ENCODE peak calls at places on chromosome 11, in five cellular contexts. K is neural progenitor cell; L is CD8-positive, alpha-beta memory T cell; Q is adrenal gland; N is pancreas. B is an unnamed sample.

GRCh38 chr11:71342951-71343827 is 90.8 kb upstream of the SHANK2 start:
- DNase-seq in K (peak; percentile 72), L (no peak), Q (peak; percentile 90), N (peak; percentile 75), B (peak; percentile 64)

GRCh38 chr11:47775240-47775869 is 8.2 kb upstream of the FNBP4 start:
- DNase-seq in K (no peak), L (no peak), Q (no peak), N (no peak), B (no peak)

GRCh38 chr11:112292785-112293407 is 32.2 kb upstream of the PLET1 start:
- DNase-seq in K (no peak), L (no peak), Q (peak; percentile 69), N (no peak), B (no peak)

GRCh38 chr11:34160049-34160721 is 54.8 kb downstream of the NAT10 start:
- DNase-seq in K (no peak), L (no peak), Q (no peak), N (no peak), B (no peak)

GRCh38 chr11:103944251-103944944 is 92.0 kb upstream of the DDI1 start:
- DNase-seq in K (no peak), L (no peak), Q (no peak), N (no peak), B (no peak)

GRCh38 chr11:31919175-31919574 is 108.1 kb upstream of the PAX6 start:
- DNase-seq in K (no peak), L (no peak), Q (no peak), N (no peak), B (no peak)

GRCh38 chr11:61275191-61275590 is 19.9 kb downstream of the VWCE start:
- DNase-seq in K (no peak), L (no peak), Q (no peak), N (no peak), B (no peak)

GRCh38 chr11:9170450-9170849 is 79.1 kb upstream of the SCUBE2 start:
- DNase-seq in K (no peak), L (no peak), Q (peak; percentile 41), N (no peak), B (no peak)

GRCh38 chr11:6991227-6991626 is 28.9 kb downstream of the ZNF214 start:
- DNase-seq in K (peak; percentile 5), L (no peak), Q (no peak), N (no peak), B (no peak)

GRCh38 chr11:27209562-27210005 is 153.4 kb downstream of the CCDC34 start:
- DNase-seq in K (no peak), L (no peak), Q (peak; percentile 47), N (no peak), B (no peak)

GRCh38 chr11:128471138-128471661 is 116.2 kb downstream of the ETS1 start:
- DNase-seq in K (no peak), L (no peak), Q (no peak), N (no peak), B (no peak)

GRCh38 chr11:126132319-126132718 is 69.7 kb upstream of the CDON start:
- DNase-seq in K (no peak), L (no peak), Q (no peak), N (no peak), B (no peak)

GRCh38 chr11:44424841-44425240 is 114.9 kb upstream of the ALX4 start:
- DNase-seq in K (no peak), L (no peak), Q (no peak), N (no peak), B (no peak)

GRCh38 chr11:12170501-12170900 is 60.1 kb downstream of the MICAL2 start:
- DNase-seq in K (no peak), L (no peak), Q (no peak), N (no peak), B (no peak)

GRCh38 chr11:86592047-86592564 is 80.3 kb downstream of the ME3 start:
- DNase-seq in K (no peak), L (no peak), Q (no peak), N (no peak), B (no peak)

GRCh38 chr11:35303596-35304392 is 115.6 kb downstream of the SLC1A2 start:
- DNase-seq in K (no peak), L (no peak), Q (peak; percentile 57), N (no peak), B (no peak)

GRCh38 chr11:122804796-122805195 is 33.5 kb upstream of the CRTAM start:
- DNase-seq in K (no peak), L (no peak), Q (no peak), N (no peak), B (no peak)

GRCh38 chr11:35943294-35943693 is 568 bp upstream of the LDLRAD3 start:
- DNase-seq in K (no peak), L (no peak), Q (peak; percentile 31), N (no peak), B (no peak)

GRCh38 chr11:69611548-69612526 is 29.1 kb upstream of the CCND1 start:
- DNase-seq in K (no peak), L (no peak), Q (no peak), N (no peak), B (no peak)

GRCh38 chr11:129117595-129118350 is 74.4 kb downstream of the ARHGAP32 start:
- DNase-seq in K (peak; percentile 72), L (no peak), Q (peak; percentile 62), N (no peak), B (peak; percentile 16)

GRCh38 chr11:64745219-64745522 is 1.2 kb upstream of the RASGRP2 start:
- DNase-seq in K (no peak), L (peak; percentile 70), Q (peak; percentile 62), N (peak; percentile 71), B (no peak)

GRCh38 chr11:33063326-33063775 is 24.0 kb downstream of the TCP11L1 start:
- DNase-seq in K (no peak), L (no peak), Q (no peak), N (no peak), B (no peak)

GRCh38 chr11:14149683-14150082 is 187.2 kb downstream of the SPON1 start:
- DNase-seq in K (no peak), L (no peak), Q (no peak), N (no peak), B (no peak)

GRCh38 chr11:65589444-65590239 is 6.0 kb downstream of the KCNK7 start:
- DNase-seq in K (no peak), L (no peak), Q (no peak), N (no peak), B (no peak)

GRCh38 chr11:132587716-132588115 is 944.6 kb downstream of the OPCML start:
- DNase-seq in K (no peak), L (no peak), Q (no peak), N (no peak), B (no peak)

DNA sequence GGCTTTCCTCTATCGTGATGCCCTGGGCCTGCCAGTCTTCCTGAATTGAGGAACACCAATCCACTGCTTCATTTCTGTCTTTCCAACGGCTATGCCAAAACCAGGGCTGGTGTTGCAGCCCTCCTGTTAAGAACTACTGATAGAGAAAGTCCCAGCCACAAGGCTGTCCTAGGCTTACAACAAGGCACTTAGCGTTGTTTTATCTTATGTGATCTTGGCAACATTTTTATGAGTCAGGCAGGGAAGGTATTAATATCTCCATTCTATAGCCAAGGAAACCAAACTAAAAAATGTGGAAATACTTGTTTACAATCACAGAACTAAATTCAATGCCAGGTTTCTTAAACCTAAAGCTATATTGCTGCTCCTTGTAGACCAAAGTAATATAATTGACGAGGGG is 89.9 kb upstream of the AMOTL1 start:
- DNase-seq in K (no peak), L (no peak), Q (no peak), N (no peak), B (no peak)
- H3K27ac ChIP-seq in K (no peak overlapping the region), L (no peak overlapping the region), Q (no peak overlapping the region), N (no peak overlapping the region), B (no peak overlapping the region)

DNA sequence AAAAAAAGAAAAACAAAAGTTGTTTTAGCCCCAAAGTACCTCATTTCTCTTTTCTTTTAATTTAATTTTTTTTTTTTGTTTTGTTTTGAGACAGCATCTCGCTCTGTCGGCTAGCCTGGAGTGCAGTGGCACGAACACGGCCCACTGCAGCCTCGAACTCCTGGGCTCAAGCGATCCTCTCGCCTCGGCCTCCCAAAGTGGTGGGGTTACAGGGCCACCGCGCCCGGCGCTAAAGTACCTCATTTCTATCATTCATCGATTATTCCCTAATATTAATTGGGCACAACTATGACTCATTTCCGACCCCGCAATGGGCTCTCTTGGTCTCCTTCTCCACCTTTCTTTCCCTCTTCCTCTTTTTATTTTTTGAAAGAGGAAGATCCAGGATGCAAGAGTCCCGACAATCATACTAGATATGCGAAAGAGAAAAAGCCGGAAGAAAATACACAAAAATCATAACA is 521 bp upstream of the AIP start:
- DNase-seq in K (no peak), L (no peak), Q (no peak), N (no peak), B (no peak)
- H3K4me3 ChIP-seq in K (peak overlapping the region; percentile 39), L (peak overlapping the region; percentile 96), Q (peak overlapping the region; percentile 41), N (peak overlapping the region; percentile 53), B (no peak overlapping the region)

DNA sequence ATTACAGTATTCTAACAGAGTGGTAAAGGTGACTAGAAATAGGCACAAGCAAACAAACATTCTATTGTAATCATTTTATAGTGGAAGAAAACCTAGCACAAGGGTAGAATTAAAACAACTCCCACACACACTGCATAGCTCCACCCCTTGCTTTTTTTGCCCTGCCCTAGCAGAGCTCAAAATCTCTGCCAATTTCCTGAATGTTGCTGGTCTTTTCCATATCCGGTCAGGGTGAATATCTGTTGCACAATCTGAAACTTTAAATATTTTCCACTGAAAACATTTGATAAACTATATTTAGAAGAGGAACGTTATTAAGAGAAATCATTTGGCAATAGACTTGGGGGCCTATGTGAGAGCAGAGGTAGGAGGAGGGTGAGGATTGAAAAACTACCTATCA is 2.7 kb downstream of the SPA17 start:
- DNase-seq in K (no peak), L (no peak), Q (peak; percentile 35), N (no peak), B (no peak)
- H3K27ac ChIP-seq in K (no peak overlapping the region), L (no peak overlapping the region), Q (peak overlapping the region; percentile 61), N (no peak overlapping the region), B (no peak overlapping the region)

GRCh38 chr11:19071255-19071654 is 10.7 kb upstream of the MRGPRX2 start:
- DNase-seq in K (peak; percentile 89), L (peak; percentile 36), Q (peak; percentile 81), N (peak; percentile 80), B (peak; percentile 82)
- H3K4me3 ChIP-seq in K (no peak overlapping the region), L (no peak overlapping the region), Q (no peak overlapping the region), N (no peak overlapping the region), B (no peak overlapping the region)

GRCh38 chr11:93784935-93785360 is 866 bp downstream of the MED17 start:
- DNase-seq in K (peak; percentile 23), L (no peak), Q (no peak), N (no peak), B (no peak)
- H3K27ac ChIP-seq in K (peak overlapping the region; percentile 99), L (peak overlapping the region; percentile 93), Q (peak overlapping the region; percentile 95), N (peak overlapping the region; percentile 76), B (no peak overlapping the region)

GRCh38 chr11:77589181-77589520 is 602 bp upstream of the AQP11 start:
- DNase-seq in K (no peak), L (no peak), Q (no peak), N (no peak), B (no peak)
- H3K4me3 ChIP-seq in K (peak overlapping the region; percentile 62), L (peak overlapping the region; percentile 83), Q (peak overlapping the region; percentile 67), N (peak overlapping the region; percentile 58), B (peak overlapping the region; percentile 54)

B was measured in iPS DF 6.9.